ENCODE peak calls at places on chromosomes 4 and X, in ten cellular contexts. One of them, this sample, is unnamed.

GRCh38 chrX:119013146-119013545 is 38.7 kb downstream of the LONRF3 start:
- DNase-seq in AG04450: no peak
- DNase-seq in iPS-NIHi11: no peak
- DNase-seq in CD4-positive, alpha-beta T cell: no peak
- DNase-seq in EH: no peak
- DNase-seq in H1: no peak
- DNase-seq in substantia nigra: no peak
- DNase-seq in activated T-helper 1 cell treated with anti-CD3 and anti-CD28 coated beads, Interleukin-2, amount 50 U/mL, for 16 hours: no peak
- DNase-seq in ACHN: no peak
- DNase-seq in GM13976: no peak
- DNase-seq in this sample: no peak

GRCh38 chrX:95346854-95347253 is 1337.8 kb upstream of the DIAPH2 start:
- DNase-seq in AG04450: no peak
- DNase-seq in iPS-NIHi11: no peak
- DNase-seq in CD4-positive, alpha-beta T cell: no peak
- DNase-seq in EH: no peak
- DNase-seq in H1: no peak
- DNase-seq in substantia nigra: no peak
- DNase-seq in activated T-helper 1 cell treated with anti-CD3 and anti-CD28 coated beads, Interleukin-2, amount 50 U/mL, for 16 hours: no peak
- DNase-seq in ACHN: peak; percentile 0
- DNase-seq in GM13976: no peak
- DNase-seq in this sample: no peak

GRCh38 chr4:76377481-76377901 is 43.5 kb downstream of the CCDC158 start:
- DNase-seq in AG04450: no peak
- DNase-seq in iPS-NIHi11: no peak
- DNase-seq in CD4-positive, alpha-beta T cell: no peak
- DNase-seq in EH: no peak
- DNase-seq in H1: no peak
- DNase-seq in substantia nigra: no peak
- DNase-seq in activated T-helper 1 cell treated with anti-CD3 and anti-CD28 coated beads, Interleukin-2, amount 50 U/mL, for 16 hours: no peak
- DNase-seq in ACHN: no peak
- DNase-seq in GM13976: no peak
- DNase-seq in this sample: no peak

GRCh38 chr4:168852387-168852786 is 157.7 kb downstream of the CBR4 start:
- DNase-seq in AG04450: no peak
- DNase-seq in iPS-NIHi11: no peak
- DNase-seq in CD4-positive, alpha-beta T cell: no peak
- DNase-seq in EH: no peak
- DNase-seq in H1: no peak
- DNase-seq in substantia nigra: no peak
- DNase-seq in activated T-helper 1 cell treated with anti-CD3 and anti-CD28 coated beads, Interleukin-2, amount 50 U/mL, for 16 hours: no peak
- DNase-seq in ACHN: no peak
- DNase-seq in GM13976: no peak
- DNase-seq in this sample: no peak

GRCh38 chr4:15778742-15779231 is 659 bp downstream of the CD38 start:
- DNase-seq in AG04450: no peak
- DNase-seq in iPS-NIHi11: peak; percentile 33
- DNase-seq in CD4-positive, alpha-beta T cell: no peak
- DNase-seq in EH: peak; percentile 38
- DNase-seq in H1: no peak
- DNase-seq in substantia nigra: peak; percentile 6
- DNase-seq in activated T-helper 1 cell treated with anti-CD3 and anti-CD28 coated beads, Interleukin-2, amount 50 U/mL, for 16 hours: no peak
- DNase-seq in ACHN: no peak
- DNase-seq in GM13976: peak; percentile 69
- DNase-seq in this sample: no peak

GRCh38 chrX:136586386-136586785 is 54.4 kb downstream of the VGLL1 start:
- DNase-seq in AG04450: no peak
- DNase-seq in iPS-NIHi11: no peak
- DNase-seq in CD4-positive, alpha-beta T cell: peak; percentile 4
- DNase-seq in EH: no peak
- DNase-seq in H1: no peak
- DNase-seq in substantia nigra: no peak
- DNase-seq in activated T-helper 1 cell treated with anti-CD3 and anti-CD28 coated beads, Interleukin-2, amount 50 U/mL, for 16 hours: no peak
- DNase-seq in ACHN: no peak
- DNase-seq in GM13976: no peak
- DNase-seq in this sample: no peak

GRCh38 chrX:68684291-68684918 is 36.9 kb downstream of the STARD8 start:
- DNase-seq in AG04450: no peak
- DNase-seq in iPS-NIHi11: no peak
- DNase-seq in CD4-positive, alpha-beta T cell: no peak
- DNase-seq in EH: peak; percentile 73
- DNase-seq in H1: no peak
- DNase-seq in substantia nigra: no peak
- DNase-seq in activated T-helper 1 cell treated with anti-CD3 and anti-CD28 coated beads, Interleukin-2, amount 50 U/mL, for 16 hours: no peak
- DNase-seq in ACHN: no peak
- DNase-seq in GM13976: peak; percentile 25
- DNase-seq in this sample: no peak

GRCh38 chr4:185142563-185142910 is 529 bp upstream of the SLC25A4 start:
- DNase-seq in AG04450: no peak
- DNase-seq in iPS-NIHi11: no peak
- DNase-seq in CD4-positive, alpha-beta T cell: no peak
- DNase-seq in EH: no peak
- DNase-seq in H1: no peak
- DNase-seq in substantia nigra: no peak
- DNase-seq in activated T-helper 1 cell treated with anti-CD3 and anti-CD28 coated beads, Interleukin-2, amount 50 U/mL, for 16 hours: no peak
- DNase-seq in ACHN: no peak
- DNase-seq in GM13976: no peak
- DNase-seq in this sample: no peak

GRCh38 chr4:175998782-175999181 is 66.9 kb upstream of the WDR17 start:
- DNase-seq in AG04450: no peak
- DNase-seq in iPS-NIHi11: peak; percentile 56
- DNase-seq in CD4-positive, alpha-beta T cell: no peak
- DNase-seq in EH: no peak
- DNase-seq in H1: peak; percentile 43
- DNase-seq in substantia nigra: no peak
- DNase-seq in activated T-helper 1 cell treated with anti-CD3 and anti-CD28 coated beads, Interleukin-2, amount 50 U/mL, for 16 hours: no peak
- DNase-seq in ACHN: peak; percentile 39
- DNase-seq in GM13976: no peak
- DNase-seq in this sample: no peak

GRCh38 chrX:20593836-20594235 is 327.1 kb upstream of the RPS6KA3 start:
- DNase-seq in AG04450: no peak
- DNase-seq in iPS-NIHi11: no peak
- DNase-seq in CD4-positive, alpha-beta T cell: no peak
- DNase-seq in EH: no peak
- DNase-seq in H1: no peak
- DNase-seq in substantia nigra: no peak
- DNase-seq in activated T-helper 1 cell treated with anti-CD3 and anti-CD28 coated beads, Interleukin-2, amount 50 U/mL, for 16 hours: no peak
- DNase-seq in ACHN: no peak
- DNase-seq in GM13976: no peak
- DNase-seq in this sample: no peak

GRCh38 chr4:3158841-3159240 is 84.4 kb downstream of the HTT start:
- DNase-seq in AG04450: no peak
- DNase-seq in iPS-NIHi11: no peak
- DNase-seq in CD4-positive, alpha-beta T cell: no peak
- DNase-seq in EH: no peak
- DNase-seq in H1: no peak
- DNase-seq in substantia nigra: no peak
- DNase-seq in activated T-helper 1 cell treated with anti-CD3 and anti-CD28 coated beads, Interleukin-2, amount 50 U/mL, for 16 hours: no peak
- DNase-seq in ACHN: no peak
- DNase-seq in GM13976: no peak
- DNase-seq in this sample: no peak

GRCh38 chr4:61277785-61278184 is 77.7 kb downstream of the ADGRL3 start:
- DNase-seq in AG04450: no peak
- DNase-seq in iPS-NIHi11: peak; percentile 12
- DNase-seq in CD4-positive, alpha-beta T cell: no peak
- DNase-seq in EH: no peak
- DNase-seq in H1: no peak
- DNase-seq in substantia nigra: no peak
- DNase-seq in activated T-helper 1 cell treated with anti-CD3 and anti-CD28 coated beads, Interleukin-2, amount 50 U/mL, for 16 hours: no peak
- DNase-seq in ACHN: no peak
- DNase-seq in GM13976: no peak
- DNase-seq in this sample: peak; percentile 89

GRCh38 chrX:42490111-42490510 is 287.9 kb downstream of the PPP1R2C start:
- DNase-seq in AG04450: no peak
- DNase-seq in iPS-NIHi11: no peak
- DNase-seq in CD4-positive, alpha-beta T cell: no peak
- DNase-seq in EH: no peak
- DNase-seq in H1: no peak
- DNase-seq in substantia nigra: no peak
- DNase-seq in activated T-helper 1 cell treated with anti-CD3 and anti-CD28 coated beads, Interleukin-2, amount 50 U/mL, for 16 hours: no peak
- DNase-seq in ACHN: no peak
- DNase-seq in GM13976: no peak
- DNase-seq in this sample: no peak

GRCh38 chrX:64580035-64580434 is 184.8 kb upstream of the MTMR8 start:
- DNase-seq in AG04450: no peak
- DNase-seq in iPS-NIHi11: peak; percentile 13
- DNase-seq in CD4-positive, alpha-beta T cell: no peak
- DNase-seq in EH: no peak
- DNase-seq in H1: no peak
- DNase-seq in substantia nigra: no peak
- DNase-seq in activated T-helper 1 cell treated with anti-CD3 and anti-CD28 coated beads, Interleukin-2, amount 50 U/mL, for 16 hours: no peak
- DNase-seq in ACHN: no peak
- DNase-seq in GM13976: no peak
- DNase-seq in this sample: no peak

GRCh38 chr4:115145393-115146160 is 32.2 kb upstream of the NDST4 start:
- DNase-seq in AG04450: no peak
- DNase-seq in iPS-NIHi11: no peak
- DNase-seq in CD4-positive, alpha-beta T cell: no peak
- DNase-seq in EH: no peak
- DNase-seq in H1: no peak
- DNase-seq in substantia nigra: no peak
- DNase-seq in activated T-helper 1 cell treated with anti-CD3 and anti-CD28 coated beads, Interleukin-2, amount 50 U/mL, for 16 hours: no peak
- DNase-seq in ACHN: no peak
- DNase-seq in GM13976: no peak
- DNase-seq in this sample: peak; percentile 96

GRCh38 chr4:23305026-23305425 is 584.8 kb downstream of the PPARGC1A start:
- DNase-seq in AG04450: no peak
- DNase-seq in iPS-NIHi11: no peak
- DNase-seq in CD4-positive, alpha-beta T cell: no peak
- DNase-seq in EH: no peak
- DNase-seq in H1: no peak
- DNase-seq in substantia nigra: no peak
- DNase-seq in activated T-helper 1 cell treated with anti-CD3 and anti-CD28 coated beads, Interleukin-2, amount 50 U/mL, for 16 hours: no peak
- DNase-seq in ACHN: peak; percentile 41
- DNase-seq in GM13976: no peak
- DNase-seq in this sample: no peak

GRCh38 chr4:155342142-155342541 is 34.6 kb downstream of the MAP9 start:
- DNase-seq in AG04450: no peak
- DNase-seq in iPS-NIHi11: no peak
- DNase-seq in CD4-positive, alpha-beta T cell: no peak
- DNase-seq in EH: peak; percentile 41
- DNase-seq in H1: no peak
- DNase-seq in substantia nigra: no peak
- DNase-seq in activated T-helper 1 cell treated with anti-CD3 and anti-CD28 coated beads, Interleukin-2, amount 50 U/mL, for 16 hours: no peak
- DNase-seq in ACHN: no peak
- DNase-seq in GM13976: no peak
- DNase-seq in this sample: no peak

GRCh38 chr4:101400096-101400495 is 52.8 kb upstream of the PPP3CA start:
- DNase-seq in AG04450: no peak
- DNase-seq in iPS-NIHi11: no peak
- DNase-seq in CD4-positive, alpha-beta T cell: no peak
- DNase-seq in EH: peak; percentile 44
- DNase-seq in H1: no peak
- DNase-seq in substantia nigra: no peak
- DNase-seq in activated T-helper 1 cell treated with anti-CD3 and anti-CD28 coated beads, Interleukin-2, amount 50 U/mL, for 16 hours: no peak
- DNase-seq in ACHN: no peak
- DNase-seq in GM13976: no peak
- DNase-seq in this sample: no peak

GRCh38 chr4:145557720-145558119 is 61.5 kb upstream of the MMAA start:
- DNase-seq in AG04450: peak; percentile 43
- DNase-seq in iPS-NIHi11: peak; percentile 74
- DNase-seq in CD4-positive, alpha-beta T cell: peak; percentile 19
- DNase-seq in EH: peak; percentile 73
- DNase-seq in H1: peak; percentile 29
- DNase-seq in substantia nigra: no peak
- DNase-seq in activated T-helper 1 cell treated with anti-CD3 and anti-CD28 coated beads, Interleukin-2, amount 50 U/mL, for 16 hours: peak; percentile 9
- DNase-seq in ACHN: peak; percentile 55
- DNase-seq in GM13976: peak; percentile 57
- DNase-seq in this sample: peak; percentile 61

GRCh38 chr4:159042097-159042605 is 60.7 kb upstream of the RAPGEF2 start:
- DNase-seq in AG04450: no peak
- DNase-seq in iPS-NIHi11: no peak
- DNase-seq in CD4-positive, alpha-beta T cell: no peak
- DNase-seq in EH: no peak
- DNase-seq in H1: no peak
- DNase-seq in substantia nigra: no peak
- DNase-seq in activated T-helper 1 cell treated with anti-CD3 and anti-CD28 coated beads, Interleukin-2, amount 50 U/mL, for 16 hours: no peak
- DNase-seq in ACHN: no peak
- DNase-seq in GM13976: peak; percentile 23
- DNase-seq in this sample: no peak

GRCh38 chr4:152588869-152589268 is 53.0 kb upstream of the FBXW7 start:
- DNase-seq in AG04450: no peak
- DNase-seq in iPS-NIHi11: no peak
- DNase-seq in CD4-positive, alpha-beta T cell: no peak
- DNase-seq in EH: no peak
- DNase-seq in H1: no peak
- DNase-seq in substantia nigra: no peak
- DNase-seq in activated T-helper 1 cell treated with anti-CD3 and anti-CD28 coated beads, Interleukin-2, amount 50 U/mL, for 16 hours: no peak
- DNase-seq in ACHN: no peak
- DNase-seq in GM13976: no peak
- DNase-seq in this sample: no peak

This sample was measured in COR-L47.